ENCODE peak calls at places on chromosome 4, in five cellular contexts. P is fibroblast of pulmonary artery, U is fibroblast of mammary gland, I is mucosa of descending colon, X is ascending aorta. M is an unnamed sample.

GRCh38 chr4:125433453-125433852 is 118.7 kb downstream of the FAT4 start:
- DNase-seq in P (peak; percentile 91), U (peak; percentile 73), I (no peak), X (no peak), M (peak; percentile 66)

GRCh38 chr4:155667538-155668511 is 1.2 kb downstream of the GUCY1A1 start:
- DNase-seq in P (peak; percentile 35), U (peak; percentile 20), I (peak; percentile 23), X (no peak), M (peak; percentile 53)

GRCh38 chr4:134216436-134216835 is 14.8 kb upstream of the PABPC4L start:
- DNase-seq in P (peak; percentile 37), U (no peak), I (no peak), X (no peak), M (peak; percentile 22)

GRCh38 chr4:42237010-42237409 is 84.6 kb upstream of the BEND4 start:
- DNase-seq in P (no peak), U (no peak), I (no peak), X (no peak), M (no peak)

GRCh38 chr4:10619220-10619619 is 65.3 kb downstream of the CLNK start:
- DNase-seq in P (peak; percentile 14), U (peak; percentile 37), I (peak; percentile 70), X (no peak), M (peak; percentile 71)

GRCh38 chr4:142631836-142632235 is 214.3 kb downstream of the INPP4B start:
- DNase-seq in P (no peak), U (no peak), I (no peak), X (no peak), M (no peak)

GRCh38 chr4:24564488-24564887 is 19.9 kb downstream of the DHX15 start:
- DNase-seq in P (peak; percentile 56), U (no peak), I (no peak), X (no peak), M (peak; percentile 56)

GRCh38 chr4:80006935-80007744 is 65.9 kb downstream of the ANTXR2 start:
- DNase-seq in P (peak; percentile 81), U (no peak), I (no peak), X (no peak), M (peak; percentile 90)

GRCh38 chr4:111028829-111029228 is 406.0 kb upstream of the PITX2 start:
- DNase-seq in P (no peak), U (peak; percentile 7), I (no peak), X (no peak), M (no peak)

GRCh38 chr4:8585186-8585585 is 5.0 kb downstream of the GPR78 start:
- DNase-seq in P (no peak), U (no peak), I (no peak), X (no peak), M (no peak)
- TF ChIP-seq CTCF in P (no peak), U (no peak), I (no peak), X (no peak), M (peak; percentile 7)

GRCh38 chr4:48343035-48343434 is 1.7 kb downstream of the SLAIN2 start:
- DNase-seq in P (no peak), U (no peak), I (no peak), X (no peak), M (no peak)
- H3K4me3 ChIP-seq in P (peak overlapping the region; percentile 90), U (peak overlapping the region; percentile 82), I (no peak overlapping the region), X (peak overlapping the region; percentile 93), M (peak overlapping the region; percentile 86)

GRCh38 chr4:35465096-35465495 is 779.2 kb downstream of the ARAP2 start:
- DNase-seq in P (no peak), U (no peak), I (no peak), X (no peak), M (no peak)

GRCh38 chr4:35463251-35463952 is 780.9 kb downstream of the ARAP2 start:
- DNase-seq in P (no peak), U (no peak), I (no peak), X (no peak), M (no peak)

GRCh38 chr4:35459045-35459444 is 785.3 kb downstream of the ARAP2 start:
- DNase-seq in P (no peak), U (no peak), I (no peak), X (no peak), M (no peak)

DNA sequence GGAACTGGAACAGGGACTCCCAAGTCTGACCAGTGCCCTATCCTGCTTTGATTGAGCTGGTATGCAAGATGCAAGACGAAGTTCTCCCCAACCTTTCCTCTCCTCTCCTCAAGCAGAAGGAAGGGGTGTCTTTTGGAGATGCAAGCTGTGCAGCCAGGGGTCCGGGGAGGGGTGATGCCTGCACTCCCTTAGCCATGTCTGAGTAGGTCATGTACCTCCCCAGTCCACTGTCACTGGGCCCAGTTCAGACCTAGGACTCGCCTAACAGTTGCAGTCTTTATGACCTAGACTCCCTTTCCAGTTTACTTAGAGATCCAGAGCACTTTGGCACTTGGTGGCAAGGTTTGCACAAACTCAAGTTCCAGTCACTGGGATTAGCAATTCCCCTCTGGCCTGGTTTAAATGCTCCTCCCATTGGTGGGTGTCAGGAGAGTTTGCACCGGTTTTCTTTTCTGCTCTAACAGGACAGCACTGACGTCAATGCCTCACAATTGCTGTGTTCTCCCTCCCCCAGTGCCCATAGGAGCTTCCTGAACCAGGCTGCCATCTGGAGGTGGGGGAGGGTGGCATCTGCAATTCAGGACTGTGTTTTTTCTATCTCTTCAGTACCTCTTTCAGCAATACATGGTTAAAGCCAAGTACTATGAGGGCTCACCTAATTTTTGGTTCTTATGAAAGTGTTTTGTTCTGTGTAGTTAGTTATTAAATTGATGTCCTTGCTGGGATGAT is 782.2 kb downstream of the ARAP2 start:
- DNase-seq in P (no peak), U (no peak), I (no peak), X (no peak), M (no peak)
- TF ChIP-seq CTCF in P (no peak), U (no peak), I (no peak), X (no peak), M (no peak)

DNA sequence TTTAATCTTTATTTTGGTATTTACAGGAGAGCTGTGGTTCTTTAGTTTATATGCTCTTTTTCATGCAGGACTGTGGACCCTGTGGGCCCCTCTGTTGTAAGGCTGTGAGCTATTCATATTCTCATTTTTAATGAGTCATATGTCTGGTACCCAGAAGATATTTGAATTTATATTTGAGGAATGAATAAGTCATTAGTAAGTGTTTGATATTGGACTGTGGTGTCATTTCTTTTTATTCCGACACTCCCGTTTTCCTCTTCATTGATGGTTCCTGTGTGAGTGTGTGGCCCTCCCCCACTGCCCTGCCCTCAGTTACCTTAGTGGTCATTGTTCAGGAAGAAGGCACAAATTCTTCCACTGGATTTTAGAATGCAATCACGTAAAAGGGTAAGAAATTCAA is 370.8 kb upstream of the ANXA10 start:
- DNase-seq in P (no peak), U (no peak), I (no peak), X (no peak), M (peak; percentile 25)
- H3K4me3 ChIP-seq in P (no peak overlapping the region), U (no peak overlapping the region), I (no peak overlapping the region), X (no peak overlapping the region), M (no peak overlapping the region)